ENCODE peak calls at places on chromosome 14, in six cellular contexts. One of them, this sample, is unnamed.

GRCh38 chr14:94050231-94050880 is 24.2 kb downstream of the OTUB2 start:
- DNase-seq in HuH-7: no peak
- DNase-seq in activated T-cell treated with anti-CD3 and anti-CD28 coated beads for 1 hour: no peak
- DNase-seq in activated CD4-positive, alpha-beta T cell treated with anti-CD3 and anti-CD28 coated beads for 36 hours: no peak
- DNase-seq in foreskin fibroblast: no peak
- DNase-seq in NCI-H187 treated with DMSO at 0.1 percent for 48 hours: no peak
- DNase-seq in this sample: no peak

GRCh38 chr14:60294670-60295069 is 45.6 kb downstream of the PPM1A start:
- DNase-seq in HuH-7: no peak
- DNase-seq in activated T-cell treated with anti-CD3 and anti-CD28 coated beads for 1 hour: no peak
- DNase-seq in activated CD4-positive, alpha-beta T cell treated with anti-CD3 and anti-CD28 coated beads for 36 hours: no peak
- DNase-seq in foreskin fibroblast: no peak
- DNase-seq in NCI-H187 treated with DMSO at 0.1 percent for 48 hours: no peak
- DNase-seq in this sample: no peak

GRCh38 chr14:96194657-96195431 is 9.8 kb upstream of the BDKRB2 start:
- DNase-seq in HuH-7: no peak
- DNase-seq in activated T-cell treated with anti-CD3 and anti-CD28 coated beads for 1 hour: no peak
- DNase-seq in activated CD4-positive, alpha-beta T cell treated with anti-CD3 and anti-CD28 coated beads for 36 hours: no peak
- DNase-seq in foreskin fibroblast: no peak
- DNase-seq in NCI-H187 treated with DMSO at 0.1 percent for 48 hours: no peak
- DNase-seq in this sample: no peak

GRCh38 chr14:105151838-105152793 is 16.5 kb downstream of the JAG2 start:
- DNase-seq in HuH-7: no peak
- DNase-seq in activated T-cell treated with anti-CD3 and anti-CD28 coated beads for 1 hour: no peak
- DNase-seq in activated CD4-positive, alpha-beta T cell treated with anti-CD3 and anti-CD28 coated beads for 36 hours: peak
- DNase-seq in foreskin fibroblast: no peak
- DNase-seq in NCI-H187 treated with DMSO at 0.1 percent for 48 hours: no peak
- DNase-seq in this sample: no peak

GRCh38 chr14:31018057-31018645 is 7.3 kb upstream of the AP4S1 start:
- DNase-seq in HuH-7: no peak
- DNase-seq in activated T-cell treated with anti-CD3 and anti-CD28 coated beads for 1 hour: no peak
- DNase-seq in activated CD4-positive, alpha-beta T cell treated with anti-CD3 and anti-CD28 coated beads for 36 hours: no peak
- DNase-seq in foreskin fibroblast: no peak
- DNase-seq in NCI-H187 treated with DMSO at 0.1 percent for 48 hours: no peak
- DNase-seq in this sample: no peak

GRCh38 chr14:59422069-59422881 is 42.9 kb downstream of the GPR135 start:
- DNase-seq in HuH-7: no peak
- DNase-seq in activated T-cell treated with anti-CD3 and anti-CD28 coated beads for 1 hour: no peak
- DNase-seq in activated CD4-positive, alpha-beta T cell treated with anti-CD3 and anti-CD28 coated beads for 36 hours: no peak
- DNase-seq in foreskin fibroblast: no peak
- DNase-seq in NCI-H187 treated with DMSO at 0.1 percent for 48 hours: no peak
- DNase-seq in this sample: no peak

GRCh38 chr14:50943261-50943942 is 881 bp downstream of the PYGL start:
- DNase-seq in HuH-7: peak
- DNase-seq in activated T-cell treated with anti-CD3 and anti-CD28 coated beads for 1 hour: no peak
- DNase-seq in activated CD4-positive, alpha-beta T cell treated with anti-CD3 and anti-CD28 coated beads for 36 hours: no peak
- DNase-seq in foreskin fibroblast: no peak
- DNase-seq in NCI-H187 treated with DMSO at 0.1 percent for 48 hours: no peak
- DNase-seq in this sample: no peak

GRCh38 chr14:21825147-21825743 is 151.6 kb upstream of the OR4E1 start:
- DNase-seq in HuH-7: peak
- DNase-seq in activated T-cell treated with anti-CD3 and anti-CD28 coated beads for 1 hour: peak
- DNase-seq in activated CD4-positive, alpha-beta T cell treated with anti-CD3 and anti-CD28 coated beads for 36 hours: peak
- DNase-seq in foreskin fibroblast: no peak
- DNase-seq in NCI-H187 treated with DMSO at 0.1 percent for 48 hours: no peak
- DNase-seq in this sample: peak

GRCh38 chr14:68192935-68193334 is 373.4 kb downstream of the RAD51B start:
- DNase-seq in HuH-7: no peak
- DNase-seq in activated T-cell treated with anti-CD3 and anti-CD28 coated beads for 1 hour: no peak
- DNase-seq in activated CD4-positive, alpha-beta T cell treated with anti-CD3 and anti-CD28 coated beads for 36 hours: no peak
- DNase-seq in foreskin fibroblast: no peak
- DNase-seq in NCI-H187 treated with DMSO at 0.1 percent for 48 hours: no peak
- DNase-seq in this sample: no peak

GRCh38 chr14:101501341-101501740 is 60.0 kb upstream of the DIO3 start:
- DNase-seq in HuH-7: no peak
- DNase-seq in activated T-cell treated with anti-CD3 and anti-CD28 coated beads for 1 hour: no peak
- DNase-seq in activated CD4-positive, alpha-beta T cell treated with anti-CD3 and anti-CD28 coated beads for 36 hours: no peak
- DNase-seq in foreskin fibroblast: no peak
- DNase-seq in NCI-H187 treated with DMSO at 0.1 percent for 48 hours: no peak
- DNase-seq in this sample: no peak

GRCh38 chr14:82757775-82758174 is 1224.1 kb upstream of the SEL1L start:
- DNase-seq in HuH-7: no peak
- DNase-seq in activated T-cell treated with anti-CD3 and anti-CD28 coated beads for 1 hour: no peak
- DNase-seq in activated CD4-positive, alpha-beta T cell treated with anti-CD3 and anti-CD28 coated beads for 36 hours: no peak
- DNase-seq in foreskin fibroblast: no peak
- DNase-seq in NCI-H187 treated with DMSO at 0.1 percent for 48 hours: no peak
- DNase-seq in this sample: no peak

GRCh38 chr14:55019968-55020554 is 6.8 kb downstream of the WDHD1 start:
- DNase-seq in HuH-7: no peak
- DNase-seq in activated T-cell treated with anti-CD3 and anti-CD28 coated beads for 1 hour: no peak
- DNase-seq in activated CD4-positive, alpha-beta T cell treated with anti-CD3 and anti-CD28 coated beads for 36 hours: no peak
- DNase-seq in foreskin fibroblast: no peak
- DNase-seq in NCI-H187 treated with DMSO at 0.1 percent for 48 hours: no peak
- DNase-seq in this sample: no peak

GRCh38 chr14:105195533-105196227 is 14.6 kb upstream of the NUDT14 start:
- DNase-seq in HuH-7: no peak
- DNase-seq in activated T-cell treated with anti-CD3 and anti-CD28 coated beads for 1 hour: no peak
- DNase-seq in activated CD4-positive, alpha-beta T cell treated with anti-CD3 and anti-CD28 coated beads for 36 hours: peak
- DNase-seq in foreskin fibroblast: no peak
- DNase-seq in NCI-H187 treated with DMSO at 0.1 percent for 48 hours: no peak
- DNase-seq in this sample: no peak

GRCh38 chr14:93745603-93746273 is 42.5 kb downstream of the PRIMA1 start:
- DNase-seq in HuH-7: no peak
- DNase-seq in activated T-cell treated with anti-CD3 and anti-CD28 coated beads for 1 hour: no peak
- DNase-seq in activated CD4-positive, alpha-beta T cell treated with anti-CD3 and anti-CD28 coated beads for 36 hours: no peak
- DNase-seq in foreskin fibroblast: no peak
- DNase-seq in NCI-H187 treated with DMSO at 0.1 percent for 48 hours: no peak
- DNase-seq in this sample: no peak

This sample was measured in effector CD8-positive, alpha-beta T cell.